ENCODE peak calls at places on chromosomes 11 and 22, in six cellular contexts. Q, C, Z, O, U and M are unnamed samples.

GRCh38 chr11:72630104-72630852 is 43.9 kb downstream of the PDE2A start:
- DNase-seq in Q (no peak), C (no peak), Z (no peak), O (no peak), U (no peak), M (no peak)

GRCh38 chr22:17922925-17923898 is 101.1 kb downstream of the MICAL3 start:
- DNase-seq in Q (no peak), C (peak), Z (no peak), O (no peak), U (no peak), M (no peak)

GRCh38 chr11:98137437-98137836 is 883.3 kb upstream of the CNTN5 start:
- DNase-seq in Q (no peak), C (no peak), Z (no peak), O (no peak), U (no peak), M (no peak)

GRCh38 chr22:45891021-45891421 is 85.9 kb downstream of the WNT7B start:
- DNase-seq in Q (no peak), C (no peak), Z (no peak), O (no peak), U (no peak), M (no peak)

GRCh38 chr22:19393704-19394103 is 37.8 kb downstream of the HIRA start:
- DNase-seq in Q (no peak), C (no peak), Z (no peak), O (no peak), U (no peak), M (no peak)

GRCh38 chr22:41360126-41360525 is 21.6 kb upstream of the TEF start:
- DNase-seq in Q (no peak), C (no peak), Z (no peak), O (no peak), U (no peak), M (no peak)

GRCh38 chr11:117218133-117218915 is 13.5 kb downstream of the PCSK7 start:
- DNase-seq in Q (no peak), C (peak), Z (no peak), O (no peak), U (no peak), M (no peak)

GRCh38 chr22:23574371-23574811 is 5.7 kb downstream of the IGLL1 start:
- DNase-seq in Q (no peak), C (no peak), Z (no peak), O (no peak), U (no peak), M (no peak)

GRCh38 chr22:27241430-27242110 is 560.0 kb downstream of the MN1 start:
- DNase-seq in Q (no peak), C (no peak), Z (no peak), O (no peak), U (no peak), M (no peak)

GRCh38 chr22:36253523-36254490 is 874 bp downstream of the APOL1 start:
- DNase-seq in Q (no peak), C (no peak), Z (no peak), O (no peak), U (no peak), M (no peak)

GRCh38 chr22:24235315-24235714 is 9.6 kb downstream of the GGT5 start:
- DNase-seq in Q (no peak), C (no peak), Z (no peak), O (no peak), U (no peak), M (no peak)

GRCh38 chr11:66882540-66882939 is 25.7 kb downstream of the LRFN4 start:
- DNase-seq in Q (no peak), C (no peak), Z (no peak), O (no peak), U (peak), M (no peak)

GRCh38 chr11:101864098-101864497 is 50.7 kb upstream of the CEP126 start:
- DNase-seq in Q (no peak), C (no peak), Z (no peak), O (no peak), U (no peak), M (no peak)

GRCh38 chr22:23526588-23527315 is 53.3 kb downstream of the IGLL1 start:
- DNase-seq in Q (no peak), C (no peak), Z (no peak), O (no peak), U (peak), M (no peak)

GRCh38 chr11:540583-541432 is 3.5 kb downstream of the LRRC56 start:
- DNase-seq in Q (no peak), C (no peak), Z (no peak), O (no peak), U (no peak), M (no peak)

GRCh38 chr11:96426356-96427103 is 36.7 kb downstream of the JRKL start:
- DNase-seq in Q (no peak), C (peak), Z (no peak), O (no peak), U (peak), M (peak)

GRCh38 chr22:38861927-38862326 is 10.1 kb downstream of the CBX6 start:
- DNase-seq in Q (no peak), C (no peak), Z (no peak), O (no peak), U (no peak), M (no peak)

GRCh38 chr22:28822930-28823481 is 22.6 kb upstream of the XBP1 start:
- DNase-seq in Q (no peak), C (no peak), Z (peak), O (no peak), U (peak), M (peak)

GRCh38 chr11:125338886-125339811 is 156.9 kb downstream of the FEZ1 start:
- DNase-seq in Q (no peak), C (no peak), Z (no peak), O (no peak), U (no peak), M (no peak)

GRCh38 chr11:76185931-76186401 is 20.3 kb downstream of the WNT11 start:
- DNase-seq in Q (no peak), C (no peak), Z (no peak), O (no peak), U (peak), M (no peak)

GRCh38 chr22:23071163-23072034 is 1.1 kb downstream of the GNAZ start:
- DNase-seq in Q (no peak), C (no peak), Z (no peak), O (no peak), U (no peak), M (no peak)

GRCh38 chr11:111557425-111558111 is 17.0 kb downstream of the LAYN start:
- DNase-seq in Q (no peak), C (peak), Z (no peak), O (no peak), U (no peak), M (no peak)

GRCh38 chr11:4072668-4073285 is 21.8 kb upstream of the RRM1 start:
- DNase-seq in Q (peak), C (peak), Z (peak), O (peak), U (peak), M (peak)

GRCh38 chr22:25748704-25749103 is 6.7 kb downstream of the MYO18B start:
- DNase-seq in Q (no peak), C (no peak), Z (no peak), O (no peak), U (no peak), M (no peak)

GRCh38 chr11:70132641-70133040 is 54.5 kb downstream of the ANO1 start:
- DNase-seq in Q (no peak), C (no peak), Z (no peak), O (no peak), U (no peak), M (no peak)

GRCh38 chr11:2657697-2658284 is 42.0 kb downstream of the KCNQ1OT1 start:
- DNase-seq in Q (no peak), C (no peak), Z (no peak), O (no peak), U (no peak), M (no peak)

GRCh38 chr11:84105148-84105547 is 819.0 kb upstream of the CCDC90B start:
- DNase-seq in Q (no peak), C (no peak), Z (no peak), O (no peak), U (no peak), M (no peak)

GRCh38 chr11:76173663-76174062 is 32.6 kb downstream of the WNT11 start:
- DNase-seq in Q (no peak), C (no peak), Z (no peak), O (no peak), U (no peak), M (no peak)